ENCODE peak calls at places on chromosome 19, in ten cellular contexts. K is body of pancreas; S is BE2C; L is DND-41; V is CD8-positive, alpha-beta T cell; E is sigmoid colon; C is right atrium auricular region; P is left lung; N is left ventricle myocardium inferior; F is SK-N-SH. B is an unnamed sample. For H3K9me3, the result is how much of the 10 kb centered on the place peaks cover.

GRCh38 chr19:19871932-19872331 is 6.2 kb downstream of the ZNF253 start:
- DNase-seq in P (no peak), E (no peak), F (no peak), C (no peak), L (no peak), V (no peak), S (no peak), N (no peak), K (no peak), B (no peak)

GRCh38 chr19:43532571-43532961 is 422 bp upstream of the ZNF575 start:
- DNase-seq in V (no peak), S (peak), F (peak), L (no peak), N (no peak), P (peak), K (no peak), E (peak), C (peak), B (no peak)

GRCh38 chr19:10193666-10194499 is 870 bp downstream of the DNMT1 start:
- DNase-seq in S (peak), F (no peak), C (peak), K (no peak), P (no peak), N (no peak), E (no peak), L (no peak), V (no peak), B (no peak)

GRCh38 chr19:43976732-43977131 is 7.3 kb upstream of the ZNF155 start:
- DNase-seq in F (no peak), C (no peak), V (no peak), E (no peak), L (no peak), K (no peak), N (no peak), S (no peak), P (no peak), B (no peak)

GRCh38 chr19:27793128-27793643 is 1419.8 kb downstream of the UQCRFS1 start:
- DNase-seq in P (peak), C (peak), K (peak), N (peak), V (peak), L (peak), S (peak), E (peak), F (peak), B (peak)

GRCh38 chr19:7533281-7533819 is 2.2 kb upstream of the PNPLA6 start:
- DNase-seq in F (no peak), P (peak), S (peak), L (no peak), E (peak), N (peak), C (peak), V (no peak), K (peak), B (peak)

GRCh38 chr19:7888145-7888825 is at the start of gene LRRC8E:
- DNase-seq in F (peak), N (no peak), K (peak), E (no peak), V (no peak), C (no peak), L (no peak), S (peak), P (peak), B (peak)

GRCh38 chr19:48230555-48231129 is 25.1 kb downstream of the CARD8 start:
- DNase-seq in N (no peak), L (peak), S (no peak), P (no peak), V (no peak), K (no peak), C (no peak), F (no peak), E (no peak), B (no peak)

GRCh38 chr19:58356236-58356970 is 3.1 kb upstream of the A1BG start:
- DNase-seq in L (no peak), S (no peak), F (no peak), C (no peak), K (no peak), N (no peak), V (peak), E (peak), P (no peak), B (no peak)

GRCh38 chr19:1423445-1424181 is 14.6 kb upstream of the RPS15 start:
- DNase-seq in E (no peak), N (no peak), C (no peak), S (no peak), V (no peak), P (no peak), F (no peak), L (no peak), K (no peak), B (no peak)

GRCh38 chr19:4234862-4235201 is 5.5 kb downstream of the EBI3 start:
- DNase-seq in V (no peak), K (no peak), C (no peak), L (no peak), S (no peak), N (no peak), P (no peak), F (no peak), E (no peak), B (no peak)

GRCh38 chr19:7860902-7861618 is 13.1 kb downstream of the PRR36 start:
- DNase-seq in P (peak), L (no peak), K (no peak), N (no peak), S (no peak), E (no peak), C (no peak), F (no peak), V (no peak), B (no peak)

GRCh38 chr19:35988824-35989223 is 6.2 kb upstream of the SDHAF1 start:
- DNase-seq in F (no peak), L (no peak), K (no peak), V (no peak), E (no peak), N (no peak), C (no peak), P (no peak), S (no peak), B (no peak)

GRCh38 chr19:927707-928401 is 2.0 kb downstream of the ARID3A start:
- DNase-seq in P (no peak), V (no peak), C (no peak), N (no peak), L (no peak), E (no peak), S (no peak), K (no peak), F (no peak), B (no peak)

GRCh38 chr19:58559275-58560006 is 1.0 kb upstream of the UBE2M start:
- DNase-seq in V (peak), N (peak), L (peak), S (peak), F (peak), C (peak), K (peak), E (peak), P (peak), B (peak)

GRCh38 chr19:17021328-17021727 is 5.3 kb downstream of the CPAMD8 start:
- DNase-seq in S (no peak), N (no peak), K (no peak), F (no peak), L (no peak), P (no peak), V (no peak), C (no peak), E (no peak), B (no peak)

GRCh38 chr19:43802216-43802951 is at the start of gene LYPD5:
- DNase-seq in F (no peak), N (no peak), C (no peak), P (no peak), K (no peak), S (no peak), L (no peak), V (no peak), E (no peak), B (no peak)

GRCh38 chr19:57935731-57936130 is 529 bp upstream of the ZNF418 start:
- DNase-seq in L (no peak), C (no peak), S (no peak), P (no peak), F (no peak), N (no peak), V (no peak), K (no peak), E (no peak), B (no peak)

GRCh38 chr19:45767881-45768643 is 990 bp downstream of the SIX5 start:
- DNase-seq in C (peak), S (no peak), F (peak), K (peak), E (peak), P (peak), V (no peak), N (peak), L (no peak), B (peak)

GRCh38 chr19:29018542-29018941 is 194.4 kb downstream of the UQCRFS1 start:
- DNase-seq in P (no peak), S (no peak), L (no peak), F (no peak), K (no peak), E (no peak), V (no peak), N (no peak), C (no peak), B (no peak)

GRCh38 chr19:38686530-38686888 is 39.1 kb downstream of the ACTN4 start:
- DNase-seq in V (no peak), K (no peak), L (no peak), P (no peak), F (no peak), S (no peak), E (no peak), C (no peak), N (no peak), B (no peak)

GRCh38 chr19:35142531-35143230 is 374 bp upstream of the FXYD7 start:
- DNase-seq in L (peak), E (no peak), K (peak), F (peak), V (peak), P (no peak), C (no peak), S (peak), N (peak), B (no peak)

GRCh38 chr19:1619703-1620102 is 14.4 kb upstream of the UQCR11 start:
- DNase-seq in P (no peak), C (no peak), F (peak), L (no peak), N (no peak), S (no peak), E (no peak), K (no peak), V (no peak), B (no peak)

GRCh38 chr19:14686411-14686810 is 3.4 kb upstream of the ZNF333 start:
- DNase-seq in V (no peak), L (peak), S (peak), E (no peak), F (no peak), N (no peak), C (no peak), K (no peak), P (no peak), B (no peak)

GRCh38 chr19:45817725-45818301 is 2.7 kb upstream of the RSPH6A start:
- DNase-seq in S (peak), V (no peak), F (peak), P (no peak), L (no peak), E (no peak), K (no peak), N (no peak), C (no peak), B (no peak)

GRCh38 chr19:17052439-17052838 is 22.8 kb downstream of the HAUS8 start:
- DNase-seq in N (no peak), E (no peak), K (peak), P (no peak), C (no peak), F (peak), L (peak), V (no peak), S (peak), B (peak)

GRCh38 chr19:4057913-4058695 is 8.6 kb downstream of the ZBTB7A start:
- DNase-seq in K (peak), V (no peak), P (peak), E (peak), C (peak), L (peak), F (no peak), N (peak), S (no peak), B (peak)

GRCh38 chr19:52034051-52034728 is 6.0 kb upstream of the ZNF614 start:
- DNase-seq in P (no peak), C (no peak), L (no peak), K (no peak), V (no peak), S (no peak), F (no peak), E (no peak), N (no peak), B (no peak)

DNA sequence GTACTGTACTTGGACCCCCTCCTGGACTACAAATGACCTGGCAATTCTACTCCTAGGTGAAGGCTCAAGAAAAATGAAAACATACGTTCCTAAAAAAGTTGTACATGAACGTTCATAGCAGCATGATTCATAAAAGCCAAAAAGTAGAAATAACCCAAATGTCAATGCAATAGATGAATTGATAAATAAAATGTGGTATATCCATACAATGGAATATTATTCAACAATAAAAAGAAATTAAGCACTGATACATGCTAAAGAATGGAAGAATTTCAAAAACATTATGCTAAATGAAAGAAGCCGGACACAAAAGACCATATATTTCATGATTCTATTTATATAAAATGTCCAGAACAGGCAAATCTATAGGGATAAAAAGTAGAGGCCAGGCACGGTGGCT is 9.5 kb downstream of the ZNF432 start:
- DNase-seq in C (no peak), K (no peak), N (no peak), L (no peak), E (no peak), V (no peak), S (no peak), P (no peak), F (no peak), B (no peak)
- H3K9me3 ChIP-seq in C (half or more), K (under half), N (half or more), L (half or more), E (under half), V (under half), S (under half), P (half or more), F (half or more), B (under half)

GRCh38 chr19:33175886-33176669 is 18.1 kb upstream of the LRP3 start:
- DNase-seq in P (no peak), E (no peak), V (peak), K (peak), S (peak), C (peak), F (peak), N (no peak), L (peak), B (no peak)
- TF ChIP-seq CTCF in P (no peak), E (no peak), V (no peak), K (no peak), S (no peak), C (peak), F (no peak), N (no peak), L (peak), B (no peak)

DNA sequence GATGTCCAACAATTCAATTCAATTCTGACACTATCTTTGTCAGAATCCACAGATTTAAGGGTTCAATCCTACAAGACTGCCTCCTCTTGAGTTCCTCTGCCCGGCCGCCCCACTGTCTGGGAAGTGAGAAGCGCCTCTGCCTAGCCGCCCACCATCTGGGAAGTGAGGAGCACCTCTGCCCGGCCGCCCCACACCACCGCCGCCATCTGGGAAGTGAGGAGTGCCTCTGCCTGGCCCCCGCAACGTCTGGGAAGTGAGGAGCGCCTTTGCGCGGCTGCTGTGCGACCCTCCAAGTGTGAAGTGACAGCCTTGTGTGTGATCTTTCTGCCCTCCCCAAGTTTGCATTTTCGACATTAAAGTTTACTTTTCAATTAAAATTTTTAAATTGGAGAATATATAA is 6.0 kb downstream of the ZNF614 start:
- DNase-seq in S (no peak), N (no peak), K (no peak), V (no peak), P (no peak), L (peak), F (no peak), E (no peak), C (no peak), B (no peak)
- H3K9me3 ChIP-seq in S (under half), N (half or more), K (under half), V (under half), P (half or more), L (half or more), F (under half), E (under half), C (under half), B (under half)

DNA sequence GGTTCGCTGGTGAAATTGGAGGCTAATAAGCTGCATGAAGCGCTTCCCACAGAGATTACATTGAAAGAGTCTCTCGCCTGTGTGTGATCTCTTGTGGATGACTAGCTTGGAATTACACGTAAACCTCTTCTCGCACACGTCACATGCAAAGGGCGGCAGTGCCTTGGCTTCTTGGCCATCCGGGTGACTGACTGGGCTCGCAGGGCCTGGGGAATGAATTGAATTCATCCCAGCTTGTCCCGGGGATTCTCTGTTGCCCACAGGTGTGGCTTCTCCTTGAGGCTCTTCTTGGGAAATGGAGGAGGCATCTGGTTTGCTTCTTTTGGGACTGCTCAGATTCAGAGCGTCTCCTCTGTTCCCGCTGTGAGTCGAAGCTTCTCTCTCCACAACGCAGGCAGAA is 19.8 kb downstream of the ZSCAN5C start:
- DNase-seq in S (no peak), N (no peak), F (no peak), L (no peak), K (no peak), P (no peak), C (no peak), V (no peak), E (no peak), B (no peak)
- TF ChIP-seq CTCF in S (no peak), N (no peak), F (no peak), L (peak), K (no peak), P (no peak), C (no peak), V (no peak), E (no peak), B (no peak)

GRCh38 chr19:54561840-54562239 is 11.8 kb upstream of the LILRA2 start:
- DNase-seq in F (no peak), P (no peak), K (no peak), S (no peak), V (no peak), L (no peak), E (no peak), C (no peak), N (no peak), B (no peak)
- H3K9me3 ChIP-seq in F (under half), P (under half), K (under half), S (under half), V (under half), L (under half), E (under half), C (under half), N (under half), B (under half)

DNA sequence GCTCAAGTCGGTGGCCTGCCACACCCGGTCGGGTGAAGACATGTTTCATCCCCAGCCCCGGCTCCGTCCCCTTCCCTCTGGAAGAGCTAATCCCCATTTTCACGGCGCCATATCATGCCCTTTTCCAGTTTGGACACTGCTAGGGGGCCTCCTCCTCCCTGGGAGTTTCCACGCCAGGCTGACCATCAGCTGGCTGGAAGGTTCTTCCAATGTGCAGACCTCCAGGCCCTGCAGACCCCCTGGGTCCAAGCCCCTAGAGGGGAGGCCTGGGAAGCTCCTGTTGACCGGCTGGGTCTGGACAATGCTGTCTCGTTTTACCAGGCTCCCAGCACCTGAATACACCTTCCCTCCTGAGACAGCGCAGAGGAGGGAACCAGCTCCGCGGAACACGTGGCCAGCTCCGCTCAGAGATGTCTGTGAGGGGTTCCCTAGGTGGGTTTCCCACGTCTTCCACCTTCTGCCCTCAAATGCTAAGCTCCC is 44.7 kb upstream of the RANBP3 start:
- DNase-seq in N (no peak), C (no peak), F (no peak), S (no peak), K (no peak), L (no peak), P (no peak), E (peak), V (no peak), B (no peak)
- TF ChIP-seq CTCF in N (no peak), C (peak), F (no peak), S (no peak), K (no peak), L (no peak), P (peak), E (no peak), V (peak), B (no peak)

DNA sequence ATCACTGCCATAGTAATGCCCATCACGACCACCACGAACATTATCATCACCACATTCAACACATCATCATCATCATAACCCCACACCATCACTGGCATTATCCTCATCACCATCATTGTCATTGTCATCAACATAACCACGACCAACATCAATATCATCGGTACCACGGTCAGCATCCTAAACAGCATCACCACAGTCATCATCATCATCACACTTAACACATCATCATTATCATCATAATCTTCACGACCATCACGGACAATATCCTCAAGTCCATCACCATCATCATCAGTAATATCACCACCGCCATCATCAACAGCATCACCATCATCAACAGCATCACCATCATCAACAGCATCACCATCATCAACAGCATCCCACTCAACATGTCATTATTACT is 70.3 kb downstream of the MBD3L1 start:
- DNase-seq in N (no peak), S (no peak), V (no peak), P (no peak), E (no peak), K (no peak), C (no peak), L (no peak), F (no peak), B (no peak)
- H3K9me3 ChIP-seq in N (under half), S (under half), V (under half), P (under half), E (under half), K (under half), C (under half), L (under half), F (under half), B (under half)

GRCh38 chr19:11242864-11243797 is 3.7 kb downstream of the ANGPTL8 start:
- DNase-seq in C (peak), L (peak), V (peak), K (peak), E (peak), S (peak), P (peak), F (peak), N (peak), B (peak)
- TF ChIP-seq CTCF in C (peak), L (peak), V (peak), K (peak), E (peak), S (peak), P (peak), F (peak), N (peak), B (peak)

DNA sequence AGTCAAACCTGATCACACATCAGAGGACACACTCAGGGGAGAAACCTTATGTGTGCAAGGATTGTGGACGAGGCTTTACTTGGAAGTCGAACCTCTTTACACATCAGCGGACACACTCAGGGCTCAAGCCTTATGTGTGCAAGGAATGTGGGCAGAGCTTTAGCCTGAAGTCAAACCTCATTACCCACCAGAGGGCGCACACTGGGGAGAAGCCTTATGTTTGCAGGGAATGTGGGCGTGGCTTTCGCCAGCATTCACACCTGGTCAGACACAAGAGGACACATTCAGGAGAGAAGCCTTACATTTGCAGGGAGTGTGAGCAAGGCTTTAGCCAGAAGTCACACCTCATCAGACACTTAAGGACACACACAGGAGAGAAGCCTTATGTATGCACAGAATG is 8.2 kb upstream of the ZNF527 start:
- DNase-seq in V (no peak), K (no peak), L (no peak), N (no peak), C (no peak), F (peak), S (peak), E (no peak), P (no peak), B (peak)
- H3K9me3 ChIP-seq in V (under half), K (under half), L (under half), N (under half), C (under half), F (under half), S (under half), E (under half), P (half or more), B (under half)

GRCh38 chr19:18856385-18857126 is 24.8 kb downstream of the UPF1 start:
- DNase-seq in K (no peak), V (no peak), F (peak), S (peak), P (no peak), N (no peak), C (no peak), L (no peak), E (no peak), B (peak)
- TF ChIP-seq CTCF in K (no peak), V (no peak), F (peak), S (peak), P (no peak), N (no peak), C (no peak), L (peak), E (no peak), B (no peak)

B was measured in thyroid gland.